ENCODE peak calls at places on chromosomes 13 and 19, in nine cellular contexts. R is Calu3, E is fibroblast of lung, G is esophagus squamous epithelium, J is GM23338, L is GM12865, T is colonic mucosa, H is spleen, C is OCI-LY7. M is an unnamed sample.

GRCh38 chr13:114282143-114282685 is 813 bp downstream of the UPF3A start:
- DNase-seq in C (peak; percentile 71), J (peak; percentile 82), R (peak; percentile 1), G (no peak), T (peak; percentile 32), H (peak; percentile 90), L (peak; percentile 54), E (no peak), M (no peak)

GRCh38 chr19:19662866-19663291 is 597 bp downstream of the ATP13A1 start:
- DNase-seq in C (no peak), E (no peak), J (no peak), T (peak; percentile 72), L (no peak), G (no peak), R (no peak), H (no peak), M (no peak)

GRCh38 chr19:32336259-32337111 is 8.9 kb upstream of the ZNF507 start:
- DNase-seq in E (no peak), C (no peak), T (no peak), L (no peak), R (no peak), J (no peak), G (no peak), H (no peak), M (peak; percentile 74)

GRCh38 chr13:66665991-66666390 is 564.1 kb downstream of the PCDH9 start:
- DNase-seq in E (peak; percentile 94), H (no peak), T (no peak), J (peak; percentile 30), L (peak; percentile 1), C (no peak), R (peak; percentile 3), G (no peak), M (peak; percentile 20)

GRCh38 chr19:40217027-40217810 is 965 bp downstream of the TTC9B start:
- DNase-seq in H (no peak), R (peak; percentile 89), C (peak; percentile 28), T (peak; percentile 74), L (peak; percentile 21), G (no peak), E (no peak), J (peak; percentile 83), M (no peak)

GRCh38 chr19:543912-544608 is at the start of gene GZMM:
- DNase-seq in C (no peak), G (no peak), R (no peak), H (peak; percentile 90), L (no peak), T (no peak), J (no peak), E (no peak), M (no peak)

GRCh38 chr19:39362682-39363657 is 20.7 kb downstream of the SAMD4B start:
- DNase-seq in J (no peak), E (peak; percentile 79), T (no peak), C (no peak), H (no peak), G (no peak), L (no peak), R (no peak), M (peak; percentile 67)

GRCh38 chr19:7397687-7398086 is 49.0 kb downstream of the ARHGEF18 start:
- DNase-seq in E (peak; percentile 97), C (no peak), G (no peak), R (no peak), T (no peak), H (no peak), J (no peak), L (no peak), M (peak; percentile 96)

GRCh38 chr13:75149781-75150180 is 332.2 kb downstream of the TBC1D4 start:
- DNase-seq in L (no peak), T (no peak), E (no peak), C (no peak), R (no peak), H (no peak), J (no peak), G (no peak), M (no peak)

GRCh38 chr19:6204212-6204611 is 68.7 kb downstream of the ACSBG2 start:
- DNase-seq in R (no peak), L (no peak), H (no peak), T (no peak), G (no peak), C (no peak), J (no peak), E (no peak), M (peak; percentile 51)

GRCh38 chr13:40480012-40480914 is 186.2 kb downstream of the FOXO1 start:
- DNase-seq in G (no peak), H (no peak), R (no peak), C (peak; percentile 93), T (no peak), L (peak; percentile 19), E (peak; percentile 36), J (no peak), M (no peak)

GRCh38 chr19:17553256-17553655 is 2.2 kb upstream of the COLGALT1 start:
- DNase-seq in J (peak; percentile 45), L (peak; percentile 57), E (peak; percentile 92), H (no peak), R (no peak), T (peak; percentile 59), C (no peak), G (no peak), M (peak; percentile 94)

GRCh38 chr13:104597554-104598240 is 1531.5 kb upstream of the SLC10A2 start:
- DNase-seq in C (no peak), H (no peak), J (no peak), T (no peak), R (no peak), L (no peak), E (peak; percentile 28), G (no peak), M (no peak)

GRCh38 chr13:101917475-101917810 is 465.0 kb downstream of the ITGBL1 start:
- DNase-seq in G (no peak), L (no peak), H (no peak), R (no peak), J (peak; percentile 61), C (no peak), E (no peak), T (no peak), M (no peak)

GRCh38 chr13:46751811-46752635 is 44.9 kb downstream of the ESD start:
- DNase-seq in R (no peak), G (no peak), T (no peak), H (peak; percentile 77), E (peak; percentile 72), C (peak; percentile 65), J (peak; percentile 13), L (peak; percentile 43), M (no peak)

GRCh38 chr19:9808855-9809646 is 9.8 kb downstream of the FBXL12 start:
- DNase-seq in G (no peak), C (no peak), T (no peak), J (no peak), L (no peak), R (no peak), E (no peak), H (no peak), M (no peak)

GRCh38 chr13:88544836-88545235 is 873.7 kb downstream of the SLITRK5 start:
- DNase-seq in G (no peak), J (no peak), L (no peak), E (no peak), H (no peak), T (no peak), C (no peak), R (no peak), M (no peak)

GRCh38 chr19:46147166-46147740 is 785 bp upstream of the IGFL2 start:
- DNase-seq in R (no peak), J (no peak), T (no peak), G (no peak), C (no peak), H (no peak), E (no peak), L (no peak), M (no peak)

GRCh38 chr19:46860846-46861690 is at the start of gene ARHGAP35:
- DNase-seq in R (no peak), L (peak; percentile 22), J (peak; percentile 75), T (peak; percentile 51), H (peak; percentile 93), E (no peak), C (peak; percentile 27), G (no peak), M (no peak)

GRCh38 chr13:108218044-108218974 is at the start of gene ABHD13:
- DNase-seq in C (peak; percentile 89), G (peak; percentile 47), J (peak; percentile 95), E (peak; percentile 85), H (peak; percentile 97), R (peak; percentile 80), L (peak; percentile 96), T (peak; percentile 90), M (peak; percentile 91)
- TF ChIP-seq CTCF in C (no peak), G (peak; percentile 16), J (no peak), E (no peak), H (no peak), R (no peak), L (no peak), T (no peak), M (no peak)

GRCh38 chr13:94996445-94996844 is 284.1 kb upstream of the SOX21 start:
- DNase-seq in L (no peak), J (no peak), G (no peak), T (no peak), E (no peak), R (no peak), C (no peak), H (no peak), M (no peak)
- TF ChIP-seq CTCF in L (no peak), J (no peak), G (no peak), T (no peak), E (no peak), R (no peak), C (no peak), H (no peak), M (no peak)

DNA sequence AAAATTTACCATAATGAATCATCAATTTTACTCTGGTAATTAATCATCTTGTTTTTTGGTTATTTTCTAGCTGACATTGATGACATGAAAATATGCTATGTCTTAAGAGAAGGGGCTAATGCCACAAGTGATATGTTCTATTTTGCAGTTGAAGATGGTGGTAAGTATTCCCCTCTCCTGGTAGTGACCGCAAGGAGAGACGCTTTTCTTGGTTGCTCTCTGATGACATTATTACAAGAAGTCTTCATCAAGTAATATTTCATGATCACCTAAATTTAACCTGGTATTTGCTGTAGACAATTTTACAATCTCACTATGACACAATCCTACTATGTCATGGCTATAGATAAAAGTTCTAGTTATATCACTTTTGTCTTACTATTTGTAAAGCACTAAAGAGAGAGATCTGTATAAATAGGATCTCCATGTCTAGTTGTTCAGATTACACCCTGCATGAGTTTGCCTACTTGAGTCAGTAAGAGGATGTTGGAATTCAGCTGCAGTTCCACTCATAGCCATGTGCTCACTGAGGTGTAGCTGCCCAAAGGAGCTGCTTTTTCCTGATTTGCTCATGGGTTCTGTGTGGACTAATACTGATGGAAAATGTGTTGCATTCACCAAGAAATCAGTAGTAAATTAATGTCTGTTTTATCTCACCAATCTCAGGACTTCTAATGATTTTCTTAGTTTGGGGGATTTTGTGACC is 10.9 kb downstream of the FREM2 start:
- DNase-seq in C (no peak), L (no peak), T (no peak), E (no peak), J (peak; percentile 56), H (no peak), G (no peak), R (peak; percentile 12), M (no peak)
- TF ChIP-seq CTCF in C (no peak), L (no peak), T (no peak), E (no peak), J (no peak), H (no peak), G (no peak), R (no peak), M (no peak)

DNA sequence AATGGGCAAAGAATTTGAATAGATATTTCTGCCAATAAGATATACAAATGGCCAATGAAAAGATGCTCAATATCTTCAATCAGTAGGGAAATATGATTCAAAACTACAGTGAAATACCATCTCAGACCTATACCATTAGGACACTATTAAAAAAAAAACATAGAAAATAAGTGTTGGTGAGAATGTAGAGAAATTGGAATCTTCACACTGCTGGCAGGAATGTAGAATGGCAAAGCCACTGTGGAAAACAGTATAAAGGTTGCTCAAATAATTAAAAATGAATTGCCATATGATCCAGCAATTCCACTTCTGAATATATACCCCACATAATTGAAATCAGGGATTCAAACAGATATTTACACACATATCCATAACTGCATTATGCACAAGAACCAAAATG is 88.1 kb upstream of the STARD13 start:
- DNase-seq in H (no peak), C (no peak), E (no peak), J (no peak), T (no peak), L (no peak), R (no peak), G (no peak), M (no peak)
- TF ChIP-seq CTCF in H (no peak), C (no peak), E (no peak), J (no peak), T (no peak), L (no peak), R (no peak), G (no peak), M (peak; percentile 21)

M was measured in fibroblast of villous mesenchyme.